ENCODE peak calls at places on chromosomes 13 and 19, in ten cellular contexts. N is breast epithelium, C is heart left ventricle, Y is body of pancreas, U is esophagus squamous epithelium, O is tibial nerve, F is ovary, J is right lobe of liver, Z is Peyer's patch, Q is A549. V is an unnamed sample.

GRCh38 chr19:1047696-1048147 is 7.8 kb downstream of the ABCA7 start:
- DNase-seq in Y (no peak), O (no peak), N (no peak), F (no peak), Q (no peak), U (no peak), J (no peak), Z (no peak), C (no peak), V (no peak)

GRCh38 chr13:36819811-36820140 is 754 bp downstream of the RFXAP start:
- DNase-seq in O (no peak), F (no peak), J (no peak), N (no peak), Y (no peak), C (no peak), Q (no peak), Z (no peak), U (no peak), V (peak)

GRCh38 chr19:42074513-42075363 is 1.2 kb upstream of the ZNF574 start:
- DNase-seq in Z (no peak), C (no peak), F (peak), N (peak), Q (peak), U (no peak), Y (no peak), J (no peak), O (peak), V (peak)

GRCh38 chr13:78460176-78460575 is 143.2 kb downstream of the POU4F1 start:
- DNase-seq in F (no peak), J (no peak), U (no peak), C (no peak), N (no peak), O (no peak), Q (no peak), Y (no peak), Z (no peak), V (no peak)

GRCh38 chr13:28636677-28637317 is 22.1 kb upstream of the POMP start:
- DNase-seq in F (no peak), J (no peak), Z (peak), O (peak), U (peak), Q (peak), Y (peak), N (peak), C (peak), V (peak)

GRCh38 chr19:32336259-32337111 is 8.9 kb upstream of the ZNF507 start:
- DNase-seq in Y (no peak), F (no peak), Q (no peak), N (no peak), J (no peak), O (no peak), C (no peak), Z (no peak), U (no peak), V (no peak)

GRCh38 chr19:50238043-50238442 is 34.6 kb downstream of the MYH14 start:
- DNase-seq in O (no peak), C (peak), N (no peak), F (no peak), Q (no peak), Z (no peak), U (no peak), J (no peak), Y (no peak), V (peak)

GRCh38 chr13:112980441-112980840 is 11.4 kb downstream of the MCF2L start:
- DNase-seq in Q (no peak), J (no peak), F (no peak), N (no peak), U (no peak), Y (no peak), C (no peak), O (no peak), Z (no peak), V (peak)

GRCh38 chr13:72137782-72138181 is 270.8 kb upstream of the DACH1 start:
- DNase-seq in U (no peak), F (no peak), O (no peak), C (no peak), N (no peak), Z (no peak), Y (peak), Q (no peak), J (no peak), V (no peak)

GRCh38 chr19:16262618-16263017 is 62.0 kb upstream of the KLF2 start:
- DNase-seq in Y (peak), N (no peak), U (no peak), C (no peak), O (no peak), Q (no peak), Z (no peak), F (no peak), J (peak), V (no peak)

GRCh38 chr19:43799502-43800142 is 2.6 kb downstream of the LYPD5 start:
- DNase-seq in Q (no peak), Y (no peak), J (no peak), Z (no peak), U (no peak), N (no peak), O (no peak), C (no peak), F (no peak), V (no peak)

GRCh38 chr13:95614641-95615245 is 29.8 kb downstream of the DZIP1 start:
- DNase-seq in Y (peak), N (no peak), J (no peak), C (no peak), U (no peak), Z (no peak), Q (no peak), F (no peak), O (no peak), V (no peak)

GRCh38 chr19:18659281-18660050 is 22.6 kb downstream of the KLHL26 start:
- DNase-seq in Y (no peak), U (no peak), O (peak), C (peak), F (no peak), N (no peak), Z (no peak), Q (no peak), J (no peak), V (no peak)

GRCh38 chr13:28582225-28582891 is 76.6 kb upstream of the POMP start:
- DNase-seq in U (no peak), O (no peak), F (no peak), N (no peak), J (no peak), Z (no peak), Q (no peak), Y (no peak), C (no peak), V (no peak)

GRCh38 chr13:110950819-110951570 is 36.1 kb upstream of the ANKRD10 start:
- DNase-seq in N (no peak), Y (no peak), Z (no peak), U (no peak), J (no peak), Q (no peak), O (no peak), F (no peak), C (no peak), V (no peak)

GRCh38 chr13:65855276-65855675 is 1374.9 kb downstream of the PCDH9 start:
- DNase-seq in O (no peak), Q (no peak), J (no peak), F (no peak), N (no peak), U (no peak), Y (no peak), Z (no peak), C (no peak), V (no peak)

GRCh38 chr19:50777830-50778303 is 7.6 kb downstream of the GPR32 start:
- DNase-seq in Q (no peak), J (no peak), C (no peak), U (no peak), F (no peak), Y (no peak), N (no peak), O (no peak), Z (no peak), V (no peak)

GRCh38 chr19:6095760-6096159 is 14.5 kb downstream of the RFX2 start:
- DNase-seq in N (no peak), C (no peak), Q (no peak), O (no peak), Y (no peak), Z (no peak), J (no peak), F (no peak), U (no peak), V (no peak)

GRCh38 chr13:33383724-33384577 is 98.4 kb upstream of the STARD13 start:
- DNase-seq in O (no peak), U (no peak), C (no peak), F (no peak), N (no peak), Y (peak), Z (no peak), J (no peak), Q (no peak), V (peak)

GRCh38 chr19:4371209-4371897 is 28.0 kb downstream of the MPND start:
- DNase-seq in C (peak), Y (peak), Z (no peak), O (no peak), Q (no peak), J (peak), U (no peak), N (no peak), F (peak), V (peak)

GRCh38 chr13:41060723-41061074 is 610 bp upstream of the WBP4 start:
- DNase-seq in Q (peak), U (peak), F (peak), Y (peak), N (peak), J (no peak), O (peak), Z (peak), C (peak), V (peak)

GRCh38 chr13:75685239-75685697 is 49.1 kb downstream of the LMO7 start:
- DNase-seq in O (no peak), F (no peak), J (no peak), N (peak), Y (no peak), U (no peak), C (no peak), Z (no peak), Q (no peak), V (peak)

GRCh38 chr19:23916991-23917390 is 2.3 kb downstream of the ZNF726 start:
- DNase-seq in N (no peak), O (no peak), C (no peak), J (no peak), Y (no peak), F (no peak), Q (no peak), U (no peak), Z (no peak), V (no peak)

GRCh38 chr13:73275163-73275562 is 216.4 kb downstream of the KLF5 start:
- DNase-seq in Z (no peak), Q (no peak), C (no peak), F (no peak), U (no peak), Y (no peak), J (no peak), O (no peak), N (no peak), V (no peak)

GRCh38 chr13:27965740-27966640 is 3.1 kb downstream of the CDX2 start:
- DNase-seq in F (no peak), U (no peak), J (no peak), Y (peak), C (no peak), N (no peak), Q (no peak), Z (no peak), O (no peak), V (no peak)

GRCh38 chr19:43636121-43636683 is 3.4 kb downstream of the CADM4 start:
- DNase-seq in C (no peak), Y (no peak), J (no peak), F (no peak), U (no peak), O (no peak), Z (no peak), N (peak), Q (no peak), V (no peak)

GRCh38 chr19:1591421-1592022 is 1.1 kb downstream of the MBD3 start:
- DNase-seq in O (no peak), Q (no peak), N (no peak), Y (peak), F (no peak), J (no peak), C (no peak), Z (no peak), U (no peak), V (peak)

GRCh38 chr13:33454844-33455256 is 169.3 kb upstream of the STARD13 start:
- DNase-seq in Z (no peak), U (no peak), O (no peak), N (no peak), Y (no peak), J (no peak), F (no peak), Q (no peak), C (no peak), V (no peak)

GRCh38 chr13:25687622-25688225 is 315.9 kb downstream of the ATP8A2 start:
- DNase-seq in O (no peak), Q (no peak), F (no peak), Y (no peak), C (peak), J (no peak), U (no peak), Z (no peak), N (no peak), V (no peak)

GRCh38 chr13:82657471-82657870 is 1224.8 kb downstream of the SLITRK1 start:
- DNase-seq in J (no peak), O (no peak), N (no peak), U (no peak), Y (no peak), C (no peak), Q (no peak), F (no peak), Z (no peak), V (no peak)

GRCh38 chr13:60384911-60385310 is 12.1 kb upstream of the TDRD3 start:
- DNase-seq in C (no peak), F (no peak), O (no peak), Q (no peak), Y (no peak), J (no peak), Z (no peak), N (no peak), U (no peak), V (no peak)

GRCh38 chr19:10744222-10744847 is 26.5 kb downstream of the DNM2 start:
- DNase-seq in N (no peak), O (no peak), C (no peak), Z (no peak), Q (no peak), F (no peak), J (no peak), U (no peak), Y (no peak), V (no peak)
- H3K27ac ChIP-seq in N (peak), O (no peak), C (no peak), Z (no peak), Q (peak), F (no peak), J (peak), U (no peak), Y (peak), V (peak)

GRCh38 chr19:12766051-12766521 is 9.3 kb downstream of the HOOK2 start:
- DNase-seq in O (peak), Q (peak), U (no peak), F (peak), J (no peak), N (peak), Y (peak), Z (peak), C (peak), V (peak)
- TF ChIP-seq POLR2A in O (peak), Q (peak), U (no peak), F (no peak), J (no peak), N (no peak), Y (no peak), Z (peak), C (no peak), V (no peak)

GRCh38 chr13:109747524-109747923 is 38.9 kb downstream of the IRS2 start:
- DNase-seq in Q (no peak), F (no peak), J (no peak), U (no peak), Z (no peak), N (no peak), Y (no peak), C (no peak), O (no peak), V (no peak)
- TF ChIP-seq CTCF in Q (no peak), F (no peak), J (no peak), U (no peak), Z (no peak), N (no peak), Y (no peak), C (no peak), O (no peak), V (no peak)

DNA sequence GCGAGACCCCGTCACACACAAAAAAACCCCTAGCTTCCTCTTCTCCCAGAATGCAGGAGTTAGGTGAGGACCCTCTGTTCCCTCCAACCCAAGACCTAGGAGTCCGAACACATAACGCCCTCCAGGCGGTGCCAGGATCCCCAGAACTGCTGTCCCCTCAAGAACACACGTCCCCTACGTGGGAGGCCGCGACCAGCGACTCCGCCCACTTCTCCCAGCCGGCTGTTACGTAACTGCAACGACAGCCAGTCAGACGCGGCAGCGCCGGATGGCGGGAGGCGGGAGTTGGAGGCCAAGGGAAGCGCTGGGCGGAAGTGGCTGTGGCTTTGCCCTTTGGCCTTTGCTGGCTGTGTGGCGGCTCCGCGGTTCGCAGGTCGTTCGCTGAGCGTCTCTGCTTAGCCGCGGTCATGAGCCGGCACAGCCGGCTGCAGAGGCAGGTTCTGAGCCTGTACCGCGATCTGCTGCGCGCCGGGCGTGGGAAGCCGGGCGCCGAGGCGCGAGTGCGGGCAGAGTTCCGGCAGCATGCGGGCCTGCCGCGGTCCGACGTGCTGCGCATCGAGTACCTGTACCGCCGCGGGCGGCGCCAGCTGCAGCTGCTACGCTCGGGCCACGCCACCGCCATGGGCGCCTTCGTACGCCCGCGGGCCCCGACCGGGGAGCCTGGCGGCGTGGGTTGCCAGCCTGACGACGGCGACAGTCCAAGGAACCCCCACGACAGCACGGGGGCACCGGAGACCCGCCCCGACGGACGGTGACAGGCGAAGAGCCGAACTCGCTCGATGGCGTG is at the start of gene SDHAF1:
- DNase-seq in O (peak), Z (peak), N (peak), F (peak), Y (peak), U (peak), J (peak), Q (peak), C (peak), V (peak)
- H3K27ac ChIP-seq in O (peak), Z (peak), N (peak), F (peak), Y (peak), U (peak), J (peak), Q (peak), C (peak), V (peak)

DNA sequence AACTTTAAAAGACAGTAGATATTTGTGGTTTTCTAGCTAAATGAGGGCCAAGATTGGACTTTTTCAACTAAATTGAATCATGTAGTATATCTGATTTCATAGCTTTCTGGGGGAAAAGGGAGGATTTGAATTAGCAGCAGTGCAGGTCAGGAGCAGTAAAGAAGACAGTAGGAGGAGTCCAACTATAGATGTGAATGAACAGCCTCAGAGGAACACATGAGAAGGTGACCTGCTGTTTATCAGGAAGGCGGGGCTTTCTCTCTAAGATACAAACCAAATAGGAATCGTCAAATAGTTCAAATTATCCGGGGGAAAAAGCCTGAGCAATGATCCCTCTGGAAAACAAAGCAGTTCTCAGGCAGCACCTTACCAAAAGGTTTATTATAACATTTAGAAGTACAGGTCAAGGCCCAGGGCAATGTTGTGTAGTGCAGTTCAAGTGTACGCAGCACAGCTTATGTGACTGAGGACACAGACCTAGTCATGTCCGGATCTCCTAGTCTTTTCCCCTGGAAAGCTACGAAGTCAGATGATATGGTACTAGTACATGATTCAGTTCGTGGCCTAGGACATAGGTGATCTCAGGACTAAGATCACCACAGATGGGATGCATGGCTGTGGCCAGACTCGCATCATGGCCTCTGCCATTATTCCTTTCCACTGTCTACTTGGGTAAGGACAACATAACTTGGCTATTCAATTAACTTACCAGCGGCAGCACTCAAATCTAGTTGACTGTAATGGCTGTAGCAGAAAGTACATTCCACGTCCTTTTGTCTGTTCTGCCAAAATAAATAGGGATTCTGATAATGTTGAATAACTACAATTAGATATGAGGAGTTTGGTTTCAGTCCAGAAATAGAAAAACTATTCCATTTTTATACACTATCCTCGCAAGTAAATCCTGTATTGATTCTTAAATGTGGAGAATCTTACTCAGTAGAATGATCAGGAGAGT is 40.3 kb downstream of the MPHOSPH8 start:
- DNase-seq in U (no peak), Q (no peak), Z (no peak), N (no peak), O (no peak), C (no peak), Y (no peak), F (no peak), J (no peak), V (no peak)
- TF ChIP-seq POLR2A in U (no peak), Q (no peak), Z (no peak), N (no peak), O (no peak), C (no peak), Y (no peak), F (no peak), J (no peak), V (no peak)

GRCh38 chr19:8242212-8242821 is 33.1 kb downstream of the CERS4 start:
- DNase-seq in O (no peak), N (no peak), Z (no peak), F (no peak), J (no peak), U (no peak), Q (no peak), Y (no peak), C (no peak), V (no peak)

GRCh38 chr19:8243146-8243545 is 34.0 kb downstream of the CERS4 start:
- DNase-seq in Z (no peak), F (no peak), Y (no peak), O (no peak), U (no peak), J (no peak), Q (no peak), C (no peak), N (no peak), V (no peak)

GRCh38 chr19:8245869-8246835 is 37.0 kb downstream of the CERS4 start:
- DNase-seq in F (no peak), Q (no peak), N (no peak), C (no peak), J (no peak), Y (no peak), U (no peak), O (no peak), Z (no peak), V (no peak)

GRCh38 chr19:8241646-8242045 is 32.5 kb downstream of the CERS4 start:
- DNase-seq in Y (no peak), N (no peak), F (no peak), Q (no peak), O (no peak), J (no peak), U (no peak), C (no peak), Z (no peak), V (no peak)

DNA sequence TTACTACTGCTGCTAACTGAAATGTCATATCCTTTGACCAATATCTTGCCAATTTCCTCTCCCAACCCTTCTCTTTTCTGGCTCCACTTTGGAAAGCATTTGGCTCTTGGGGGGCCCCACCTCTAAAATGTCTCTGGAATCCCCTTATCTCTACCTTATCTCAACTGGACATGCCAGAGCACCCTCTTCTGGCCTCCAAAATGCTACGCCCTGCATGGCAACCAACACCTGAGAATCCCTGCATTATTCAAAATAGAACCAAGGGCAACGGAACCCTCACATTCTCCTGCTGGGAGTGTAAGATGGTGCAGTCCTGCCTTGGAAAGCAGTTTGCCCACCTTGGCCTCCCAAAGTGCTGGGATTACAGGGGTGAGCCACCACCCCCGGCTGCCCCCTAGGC is 35.3 kb downstream of the CERS4 start:
- DNase-seq in Y (no peak), F (no peak), Q (no peak), N (no peak), U (no peak), O (no peak), J (no peak), Z (no peak), C (no peak), V (no peak)
- TF ChIP-seq CTCF in Y (no peak), F (no peak), Q (no peak), N (no peak), U (no peak), O (no peak), J (no peak), Z (no peak), C (no peak), V (no peak)

V was measured in thyroid gland.